ENCODE peak calls at places on chromosomes 13 and 19, in nine cellular contexts. One of them, this sample, is unnamed.
A peak's percentile ranks its signal among the peaks of the same experiment; 100 is the strongest.

GRCh38 chr13:24541127-24541475 is 28.5 kb upstream of the PARP4 start:
- DNase-seq in aorta: no peak
- DNase-seq in ovary: no peak
- DNase-seq in GM23338: no peak
- DNase-seq in tibial nerve: no peak
- DNase-seq in psoas muscle: no peak
- DNase-seq in small intestine: no peak
- DNase-seq in mesendoderm: no peak
- DNase-seq in thoracic aorta: no peak
- DNase-seq in this sample: peak; percentile 69

GRCh38 chr13:97249093-97249787 is 27.1 kb downstream of the MBNL2 start:
- DNase-seq in aorta: no peak
- DNase-seq in ovary: no peak
- DNase-seq in GM23338: no peak
- DNase-seq in tibial nerve: no peak
- DNase-seq in psoas muscle: no peak
- DNase-seq in small intestine: no peak
- DNase-seq in mesendoderm: no peak
- DNase-seq in thoracic aorta: no peak
- DNase-seq in this sample: no peak

GRCh38 chr13:73924607-73925006 is 209.6 kb downstream of the KLF12 start:
- DNase-seq in aorta: no peak
- DNase-seq in ovary: no peak
- DNase-seq in GM23338: no peak
- DNase-seq in tibial nerve: no peak
- DNase-seq in psoas muscle: no peak
- DNase-seq in small intestine: peak; percentile 4
- DNase-seq in mesendoderm: no peak
- DNase-seq in thoracic aorta: no peak
- DNase-seq in this sample: no peak

GRCh38 chr19:50255115-50255514 is 51.7 kb downstream of the MYH14 start:
- DNase-seq in aorta: no peak
- DNase-seq in ovary: no peak
- DNase-seq in GM23338: peak; percentile 49
- DNase-seq in tibial nerve: no peak
- DNase-seq in psoas muscle: no peak
- DNase-seq in small intestine: no peak
- DNase-seq in mesendoderm: no peak
- DNase-seq in thoracic aorta: no peak
- DNase-seq in this sample: no peak

GRCh38 chr13:50156140-50156539 is 140.9 kb downstream of the KCNRG start:
- DNase-seq in aorta: no peak
- DNase-seq in ovary: no peak
- DNase-seq in GM23338: no peak
- DNase-seq in tibial nerve: no peak
- DNase-seq in psoas muscle: no peak
- DNase-seq in small intestine: no peak
- DNase-seq in mesendoderm: no peak
- DNase-seq in thoracic aorta: no peak
- DNase-seq in this sample: no peak

GRCh38 chr19:41298327-41298964 is 11.5 kb upstream of the CCDC97 start:
- DNase-seq in aorta: peak; percentile 90
- DNase-seq in ovary: no peak
- DNase-seq in GM23338: no peak
- DNase-seq in tibial nerve: peak; percentile 46
- DNase-seq in psoas muscle: peak; percentile 75
- DNase-seq in small intestine: peak; percentile 30
- DNase-seq in mesendoderm: peak; percentile 80
- DNase-seq in thoracic aorta: no peak
- DNase-seq in this sample: peak; percentile 59

GRCh38 chr19:927044-927706 is 1.3 kb downstream of the ARID3A start:
- DNase-seq in aorta: peak; percentile 90
- DNase-seq in ovary: peak; percentile 66
- DNase-seq in GM23338: peak; percentile 73
- DNase-seq in tibial nerve: peak; percentile 75
- DNase-seq in psoas muscle: peak; percentile 82
- DNase-seq in small intestine: no peak
- DNase-seq in mesendoderm: peak; percentile 67
- DNase-seq in thoracic aorta: no peak
- DNase-seq in this sample: no peak

GRCh38 chr13:110240943-110241342 is 66.0 kb downstream of the COL4A1 start:
- DNase-seq in aorta: no peak
- DNase-seq in ovary: no peak
- DNase-seq in GM23338: no peak
- DNase-seq in tibial nerve: no peak
- DNase-seq in psoas muscle: no peak
- DNase-seq in small intestine: no peak
- DNase-seq in mesendoderm: no peak
- DNase-seq in thoracic aorta: no peak
- DNase-seq in this sample: no peak

GRCh38 chr13:26663801-26664200 is 96.8 kb downstream of the GPR12 start:
- DNase-seq in aorta: no peak
- DNase-seq in ovary: no peak
- DNase-seq in GM23338: no peak
- DNase-seq in tibial nerve: no peak
- DNase-seq in psoas muscle: no peak
- DNase-seq in small intestine: peak; percentile 3
- DNase-seq in mesendoderm: no peak
- DNase-seq in thoracic aorta: no peak
- DNase-seq in this sample: no peak

GRCh38 chr19:40585677-40586422 is 9.2 kb downstream of the SHKBP1 start:
- DNase-seq in aorta: no peak
- DNase-seq in ovary: no peak
- DNase-seq in GM23338: no peak
- DNase-seq in tibial nerve: no peak
- DNase-seq in psoas muscle: no peak
- DNase-seq in small intestine: no peak
- DNase-seq in mesendoderm: no peak
- DNase-seq in thoracic aorta: no peak
- DNase-seq in this sample: no peak

GRCh38 chr19:46413262-46414031 is at the start of gene CCDC8:
- DNase-seq in aorta: peak; percentile 92
- DNase-seq in ovary: peak; percentile 97
- DNase-seq in GM23338: peak; percentile 98
- DNase-seq in tibial nerve: peak; percentile 47
- DNase-seq in psoas muscle: peak; percentile 75
- DNase-seq in small intestine: no peak
- DNase-seq in mesendoderm: peak; percentile 99
- DNase-seq in thoracic aorta: no peak
- DNase-seq in this sample: peak; percentile 94

GRCh38 chr19:56884481-56884880 is 44.0 kb upstream of the PEG3 start:
- DNase-seq in aorta: no peak
- DNase-seq in ovary: no peak
- DNase-seq in GM23338: no peak
- DNase-seq in tibial nerve: no peak
- DNase-seq in psoas muscle: no peak
- DNase-seq in small intestine: no peak
- DNase-seq in mesendoderm: no peak
- DNase-seq in thoracic aorta: no peak
- DNase-seq in this sample: no peak
- H3K4me1 ChIP-seq in aorta: no peaks in the 10 kb centered on the region
- H3K4me1 ChIP-seq in ovary: peaks cover 4% of the 10 kb centered on the region
- H3K4me1 ChIP-seq in GM23338: no peaks in the 10 kb centered on the region
- H3K4me1 ChIP-seq in tibial nerve: no peaks in the 10 kb centered on the region
- H3K4me1 ChIP-seq in psoas muscle: no peaks in the 10 kb centered on the region
- H3K4me1 ChIP-seq in small intestine: no peaks in the 10 kb centered on the region
- H3K4me1 ChIP-seq in mesendoderm: no peaks in the 10 kb centered on the region
- H3K4me1 ChIP-seq in thoracic aorta: no peaks in the 10 kb centered on the region
- H3K4me1 ChIP-seq in this sample: no peaks in the 10 kb centered on the region

GRCh38 chr13:48042889-48043288 is 5.4 kb downstream of the NUDT15 start:
- DNase-seq in aorta: no peak
- DNase-seq in ovary: no peak
- DNase-seq in GM23338: no peak
- DNase-seq in tibial nerve: no peak
- DNase-seq in psoas muscle: no peak
- DNase-seq in small intestine: peak; percentile 83
- DNase-seq in mesendoderm: no peak
- DNase-seq in thoracic aorta: no peak
- DNase-seq in this sample: no peak

GRCh38 chr13:48043789-48044503 is 6.4 kb downstream of the NUDT15 start:
- DNase-seq in aorta: no peak
- DNase-seq in ovary: no peak
- DNase-seq in GM23338: no peak
- DNase-seq in tibial nerve: no peak
- DNase-seq in psoas muscle: no peak
- DNase-seq in small intestine: peak; percentile 70
- DNase-seq in mesendoderm: no peak
- DNase-seq in thoracic aorta: no peak
- DNase-seq in this sample: no peak

GRCh38 chr13:48037346-48038173 is at the start of gene NUDT15:
- DNase-seq in aorta: peak; percentile 98
- DNase-seq in ovary: peak; percentile 92
- DNase-seq in GM23338: peak; percentile 97
- DNase-seq in tibial nerve: peak; percentile 76
- DNase-seq in psoas muscle: peak; percentile 93
- DNase-seq in small intestine: peak; percentile 96
- DNase-seq in mesendoderm: peak; percentile 98
- DNase-seq in thoracic aorta: peak; percentile 64
- DNase-seq in this sample: peak; percentile 96

GRCh38 chr13:48040059-48040458 is 2.5 kb downstream of the NUDT15 start:
- DNase-seq in aorta: no peak
- DNase-seq in ovary: no peak
- DNase-seq in GM23338: no peak
- DNase-seq in tibial nerve: no peak
- DNase-seq in psoas muscle: no peak
- DNase-seq in small intestine: peak; percentile 92
- DNase-seq in mesendoderm: no peak
- DNase-seq in thoracic aorta: no peak
- DNase-seq in this sample: no peak

GRCh38 chr13:48038763-48039162 is 1.2 kb downstream of the NUDT15 start:
- DNase-seq in aorta: no peak
- DNase-seq in ovary: no peak
- DNase-seq in GM23338: peak; percentile 18
- DNase-seq in tibial nerve: no peak
- DNase-seq in psoas muscle: no peak
- DNase-seq in small intestine: peak; percentile 25
- DNase-seq in mesendoderm: peak; percentile 88
- DNase-seq in thoracic aorta: no peak
- DNase-seq in this sample: no peak
- H3K27ac ChIP-seq in aorta: no peak overlapping the region
- H3K27ac ChIP-seq in ovary: no peak overlapping the region
- H3K27ac ChIP-seq in GM23338: peak overlapping the region; percentile 93
- H3K27ac ChIP-seq in tibial nerve: peak overlapping the region; percentile 94
- H3K27ac ChIP-seq in psoas muscle: peak overlapping the region; percentile 99
- H3K27ac ChIP-seq in small intestine: peak overlapping the region; percentile 46
- H3K27ac ChIP-seq in mesendoderm: peak overlapping the region; percentile 87
- H3K27ac ChIP-seq in thoracic aorta: peak overlapping the region; percentile 88
- H3K27ac ChIP-seq in this sample: no peak overlapping the region

DNA sequence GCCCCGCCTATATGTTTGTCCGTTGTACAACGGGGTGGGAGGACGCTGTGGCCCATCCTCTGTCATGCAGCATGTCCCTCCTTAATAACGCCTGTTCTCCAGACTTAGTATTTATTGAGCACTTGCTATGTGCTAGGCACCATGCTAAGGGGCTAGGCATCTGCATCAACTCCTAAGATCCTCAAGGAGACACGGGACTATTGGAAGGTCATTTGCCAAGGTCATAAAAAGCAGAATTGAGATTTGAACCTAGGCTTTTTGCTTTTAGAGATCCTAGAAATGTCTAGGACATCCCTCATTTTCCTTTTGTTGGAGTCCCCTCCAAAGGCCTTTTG is 1.8 kb upstream of the MAST1 start:
- DNase-seq in aorta: no peak
- DNase-seq in ovary: no peak
- DNase-seq in GM23338: no peak
- DNase-seq in tibial nerve: no peak
- DNase-seq in psoas muscle: no peak
- DNase-seq in small intestine: no peak
- DNase-seq in mesendoderm: no peak
- DNase-seq in thoracic aorta: no peak
- DNase-seq in this sample: no peak
- H3K4me1 ChIP-seq in aorta: no peaks in the 10 kb centered on the region
- H3K4me1 ChIP-seq in ovary: peaks cover 5% of the 10 kb centered on the region
- H3K4me1 ChIP-seq in GM23338: peaks cover 34% of the 10 kb centered on the region
- H3K4me1 ChIP-seq in tibial nerve: peaks cover 20% of the 10 kb centered on the region
- H3K4me1 ChIP-seq in psoas muscle: peaks cover 6% of the 10 kb centered on the region
- H3K4me1 ChIP-seq in small intestine: peaks cover 7% of the 10 kb centered on the region
- H3K4me1 ChIP-seq in mesendoderm: no peaks in the 10 kb centered on the region
- H3K4me1 ChIP-seq in thoracic aorta: peaks cover 10% of the 10 kb centered on the region
- H3K4me1 ChIP-seq in this sample: no peaks in the 10 kb centered on the region

GRCh38 chr19:38684078-38684861 is 36.8 kb downstream of the ACTN4 start:
- DNase-seq in aorta: peak; percentile 89
- DNase-seq in ovary: peak; percentile 53
- DNase-seq in GM23338: no peak
- DNase-seq in tibial nerve: peak; percentile 43
- DNase-seq in psoas muscle: peak; percentile 80
- DNase-seq in small intestine: peak; percentile 97
- DNase-seq in mesendoderm: peak; percentile 45
- DNase-seq in thoracic aorta: peak; percentile 55
- DNase-seq in this sample: peak; percentile 53

GRCh38 chr19:38683393-38684077 is 36.1 kb downstream of the ACTN4 start:
- DNase-seq in aorta: peak; percentile 91
- DNase-seq in ovary: peak; percentile 68
- DNase-seq in GM23338: peak; percentile 95
- DNase-seq in tibial nerve: no peak
- DNase-seq in psoas muscle: peak; percentile 77
- DNase-seq in small intestine: peak; percentile 99
- DNase-seq in mesendoderm: peak; percentile 98
- DNase-seq in thoracic aorta: no peak
- DNase-seq in this sample: peak; percentile 96

GRCh38 chr19:38679839-38680238 is 32.4 kb downstream of the ACTN4 start:
- DNase-seq in aorta: no peak
- DNase-seq in ovary: no peak
- DNase-seq in GM23338: no peak
- DNase-seq in tibial nerve: no peak
- DNase-seq in psoas muscle: no peak
- DNase-seq in small intestine: no peak
- DNase-seq in mesendoderm: no peak
- DNase-seq in thoracic aorta: no peak
- DNase-seq in this sample: no peak

GRCh38 chr19:38682872-38683392 is 35.5 kb downstream of the ACTN4 start:
- DNase-seq in aorta: no peak
- DNase-seq in ovary: no peak
- DNase-seq in GM23338: no peak
- DNase-seq in tibial nerve: no peak
- DNase-seq in psoas muscle: no peak
- DNase-seq in small intestine: no peak
- DNase-seq in mesendoderm: no peak
- DNase-seq in thoracic aorta: no peak
- DNase-seq in this sample: no peak

GRCh38 chr19:38682195-38682867 is 34.9 kb downstream of the ACTN4 start:
- DNase-seq in aorta: no peak
- DNase-seq in ovary: no peak
- DNase-seq in GM23338: no peak
- DNase-seq in tibial nerve: no peak
- DNase-seq in psoas muscle: no peak
- DNase-seq in small intestine: no peak
- DNase-seq in mesendoderm: no peak
- DNase-seq in thoracic aorta: no peak
- DNase-seq in this sample: no peak
- H3K27ac ChIP-seq in aorta: peak overlapping the region; percentile 83
- H3K27ac ChIP-seq in ovary: no peak overlapping the region
- H3K27ac ChIP-seq in GM23338: peak overlapping the region; percentile 99
- H3K27ac ChIP-seq in tibial nerve: peak overlapping the region; percentile 95
- H3K27ac ChIP-seq in psoas muscle: peak overlapping the region; percentile 98
- H3K27ac ChIP-seq in small intestine: peak overlapping the region; percentile 99
- H3K27ac ChIP-seq in mesendoderm: peak overlapping the region; percentile 93
- H3K27ac ChIP-seq in thoracic aorta: peak overlapping the region; percentile 100
- H3K27ac ChIP-seq in this sample: peak overlapping the region; percentile 89

DNA sequence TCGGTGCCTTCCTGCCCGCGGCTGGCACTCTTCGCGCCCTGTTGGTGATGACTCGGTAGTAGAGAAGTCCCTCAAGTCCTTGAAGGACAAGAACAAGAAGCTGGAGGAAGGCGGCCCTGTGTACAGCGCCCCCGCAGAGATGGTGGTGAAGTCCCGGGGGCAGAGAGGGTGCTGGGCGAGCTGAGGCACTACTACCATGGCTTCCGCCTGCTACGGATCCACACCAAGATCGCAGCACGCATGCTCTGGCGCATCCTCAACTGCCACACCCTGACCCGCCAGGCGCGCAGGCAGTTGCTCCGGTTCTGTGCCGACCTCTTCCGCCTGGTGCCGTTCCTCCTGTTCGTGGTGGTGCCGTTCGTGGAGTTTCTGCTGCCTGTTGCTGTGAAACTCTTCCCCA is 11.1 kb downstream of the ZSCAN1 start:
- DNase-seq in aorta: no peak
- DNase-seq in ovary: no peak
- DNase-seq in GM23338: no peak
- DNase-seq in tibial nerve: no peak
- DNase-seq in psoas muscle: no peak
- DNase-seq in small intestine: no peak
- DNase-seq in mesendoderm: no peak
- DNase-seq in thoracic aorta: no peak
- DNase-seq in this sample: no peak
- H3K4me1 ChIP-seq in aorta: no peaks in the 10 kb centered on the region
- H3K4me1 ChIP-seq in ovary: no peaks in the 10 kb centered on the region
- H3K4me1 ChIP-seq in GM23338: peaks cover 4% of the 10 kb centered on the region
- H3K4me1 ChIP-seq in tibial nerve: no peaks in the 10 kb centered on the region
- H3K4me1 ChIP-seq in psoas muscle: no peaks in the 10 kb centered on the region
- H3K4me1 ChIP-seq in small intestine: no peaks in the 10 kb centered on the region
- H3K4me1 ChIP-seq in mesendoderm: no peaks in the 10 kb centered on the region
- H3K4me1 ChIP-seq in thoracic aorta: no peaks in the 10 kb centered on the region
- H3K4me1 ChIP-seq in this sample: no peaks in the 10 kb centered on the region

This sample was measured in pancreas.